ENCODE peak calls at places on chromosomes 6 and 20, in eight cellular contexts. Z is ovary, W is ascending aorta, A is PC-9, F is fibroblast of lung, N is tibial artery, B is thoracic aorta, U is HCT116. Y is an unnamed sample.

GRCh38 chr20:47500554-47500953 is 1.1 kb upstream of the NCOA3 start:
- DNase-seq in Z (no peak), W (no peak), A (no peak), F (no peak), N (no peak), B (no peak), U (no peak), Y (no peak)

GRCh38 chr6:112007805-112008204 is 46.1 kb upstream of the CCN6 start:
- DNase-seq in Z (no peak), W (no peak), A (no peak), F (peak; percentile 53), N (peak; percentile 62), B (no peak), U (no peak), Y (no peak)

GRCh38 chr6:39137235-39137634 is 22.2 kb upstream of the SAYSD1 start:
- DNase-seq in Z (no peak), W (no peak), A (peak; percentile 42), F (peak; percentile 21), N (no peak), B (no peak), U (no peak), Y (no peak)

GRCh38 chr6:72246926-72247325 is 360.6 kb downstream of the RIMS1 start:
- DNase-seq in Z (no peak), W (no peak), A (no peak), F (no peak), N (no peak), B (no peak), U (peak; percentile 0), Y (no peak)

GRCh38 chr6:85323435-85324040 is 126.3 kb upstream of the NT5E start:
- DNase-seq in Z (peak; percentile 43), W (peak; percentile 84), A (peak; percentile 46), F (peak; percentile 59), N (peak; percentile 83), B (peak; percentile 25), U (peak; percentile 76), Y (no peak)

GRCh38 chr6:54194067-54194466 is 82.8 kb downstream of the MLIP start:
- DNase-seq in Z (no peak), W (no peak), A (no peak), F (peak; percentile 76), N (no peak), B (no peak), U (peak; percentile 70), Y (no peak)

GRCh38 chr20:37469531-37469930 is 51.5 kb upstream of the NNAT start:
- DNase-seq in Z (no peak), W (peak; percentile 41), A (no peak), F (no peak), N (no peak), B (no peak), U (no peak), Y (no peak)

GRCh38 chr20:44620030-44620429 is 31.5 kb downstream of the ADA start:
- DNase-seq in Z (no peak), W (no peak), A (no peak), F (no peak), N (no peak), B (no peak), U (no peak), Y (no peak)

GRCh38 chr6:30914854-30915590 is 984 bp downstream of the VARS2 start:
- DNase-seq in Z (peak; percentile 55), W (no peak), A (no peak), F (no peak), N (no peak), B (no peak), U (no peak), Y (no peak)

GRCh38 chr6:169958510-169958909 is 207.1 kb downstream of the ERMARD start:
- DNase-seq in Z (no peak), W (no peak), A (no peak), F (no peak), N (peak; percentile 13), B (no peak), U (no peak), Y (no peak)

GRCh38 chr6:136983692-136984091 is 61.1 kb downstream of the IL20RA start:
- DNase-seq in Z (no peak), W (no peak), A (no peak), F (no peak), N (no peak), B (no peak), U (no peak), Y (no peak)

GRCh38 chr20:56663660-56664059 is 34.6 kb downstream of the TFAP2C start:
- DNase-seq in Z (no peak), W (no peak), A (no peak), F (no peak), N (no peak), B (no peak), U (no peak), Y (no peak)

GRCh38 chr6:169789146-169789943 is 37.9 kb downstream of the ERMARD start:
- DNase-seq in Z (no peak), W (peak; percentile 42), A (no peak), F (no peak), N (no peak), B (no peak), U (no peak), Y (peak; percentile 52)

GRCh38 chr6:42239736-42240375 is 22.2 kb upstream of the MRPS10 start:
- DNase-seq in Z (no peak), W (no peak), A (peak; percentile 87), F (peak; percentile 69), N (no peak), B (no peak), U (no peak), Y (no peak)

GRCh38 chr6:170279977-170280688 is 10.7 kb downstream of the DLL1 start:
- DNase-seq in Z (peak; percentile 77), W (peak; percentile 64), A (peak; percentile 44), F (no peak), N (no peak), B (no peak), U (no peak), Y (peak; percentile 93)

GRCh38 chr6:12436224-12436623 is 146.1 kb downstream of the EDN1 start:
- DNase-seq in Z (no peak), W (no peak), A (no peak), F (no peak), N (no peak), B (no peak), U (no peak), Y (no peak)

GRCh38 chr6:16711551-16712249 is 49.6 kb downstream of the ATXN1 start:
- DNase-seq in Z (no peak), W (no peak), A (peak; percentile 91), F (no peak), N (no peak), B (no peak), U (peak; percentile 82), Y (no peak)

GRCh38 chr6:31782126-31782941 is 5.2 kb upstream of the VWA7 start:
- DNase-seq in Z (no peak), W (no peak), A (no peak), F (no peak), N (no peak), B (no peak), U (no peak), Y (no peak)

GRCh38 chr20:54028276-54029011 is 42.0 kb downstream of the BCAS1 start:
- DNase-seq in Z (no peak), W (no peak), A (no peak), F (no peak), N (no peak), B (no peak), U (no peak), Y (no peak)

GRCh38 chr20:63361507-63362425 is 617 bp upstream of the CHRNA4 start:
- DNase-seq in Z (no peak), W (no peak), A (no peak), F (no peak), N (no peak), B (no peak), U (no peak), Y (no peak)

DNA sequence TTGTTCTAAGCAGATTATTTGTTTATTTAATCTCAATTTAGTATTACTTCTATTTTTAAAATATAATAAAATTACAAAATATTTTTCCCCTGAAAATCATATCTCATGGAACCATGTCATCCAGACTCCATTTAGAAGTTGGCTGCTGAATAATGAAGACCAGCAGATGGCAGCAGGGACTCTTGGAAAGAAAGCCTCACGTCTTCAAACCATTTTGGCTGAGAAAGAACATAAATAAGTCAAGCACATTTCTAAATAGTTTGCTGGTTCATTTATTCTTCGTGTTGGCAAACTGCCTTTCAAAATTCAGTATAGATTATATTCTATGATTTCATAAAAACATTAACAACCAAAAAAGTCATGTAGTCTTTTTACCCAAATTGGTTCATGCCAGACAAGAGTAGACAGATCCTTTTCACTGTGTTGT is 71.7 kb downstream of the RCAN2 start:
- DNase-seq in Z (peak; percentile 50), W (peak; percentile 81), A (no peak), F (peak; percentile 48), N (peak; percentile 63), B (peak; percentile 16), U (peak; percentile 60), Y (no peak)
- TF ChIP-seq CTCF in Z (peak; percentile 69), W (peak; percentile 85), A (peak; percentile 83), F (peak; percentile 83), N (peak; percentile 75), B (peak; percentile 76), U (peak; percentile 73), Y (peak; percentile 78)

GRCh38 chr6:157530126-157530525 is 149.1 kb downstream of the ZDHHC14 start:
- DNase-seq in Z (no peak), W (no peak), A (no peak), F (no peak), N (no peak), B (no peak), U (no peak), Y (no peak)
- H3K27ac ChIP-seq in Z (no peak overlapping the region), W (no peak overlapping the region), A (no peak overlapping the region), F (no peak overlapping the region), N (no peak overlapping the region), B (no peak overlapping the region), U (no peak overlapping the region), Y (no peak overlapping the region)

GRCh38 chr6:75124085-75124484 is 81.8 kb downstream of the COL12A1 start:
- DNase-seq in Z (no peak), W (no peak), A (no peak), F (no peak), N (no peak), B (no peak), U (no peak), Y (no peak)
- TF ChIP-seq CTCF in Z (no peak), W (no peak), A (no peak), F (no peak), N (no peak), B (no peak), U (peak; percentile 20), Y (no peak)

DNA sequence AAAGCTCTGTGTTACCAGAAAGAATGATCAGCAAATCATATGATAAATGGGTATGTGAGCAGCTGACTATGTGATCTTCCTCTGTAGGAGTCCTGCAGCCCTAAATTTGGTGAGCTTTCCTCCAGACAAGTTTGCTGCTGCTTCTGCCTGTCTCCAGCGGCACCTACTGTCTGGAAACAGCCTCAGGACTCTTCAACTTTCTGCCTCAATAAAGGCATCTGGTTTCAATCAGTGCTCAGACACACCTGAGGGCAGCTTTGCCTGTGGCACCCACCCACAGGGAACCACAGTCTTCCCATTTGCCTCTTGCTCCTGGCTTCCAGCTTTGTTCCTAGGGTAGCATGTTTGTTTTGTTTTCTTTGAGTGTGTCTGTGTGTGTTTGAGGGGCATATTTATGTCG is 727.9 kb upstream of the MAN1A1 start:
- DNase-seq in Z (no peak), W (no peak), A (no peak), F (no peak), N (no peak), B (no peak), U (peak; percentile 23), Y (no peak)
- H3K27ac ChIP-seq in Z (no peak overlapping the region), W (no peak overlapping the region), A (no peak overlapping the region), F (no peak overlapping the region), N (no peak overlapping the region), B (no peak overlapping the region), U (no peak overlapping the region), Y (no peak overlapping the region)

Y was measured in upper lobe of right lung.